ENCODE peak calls at places on chromosomes 6 and 20, in seven cellular contexts. V is cardiac muscle cell; Y is breast epithelium; T is AG04450; M is lower lobe of right lung; P is GM23338; Q is CD8-positive, alpha-beta T cell. K is an unnamed sample.

GRCh38 chr20:12237772-12238171 is 320.1 kb downstream of the BTBD3 start:
- DNase-seq in Y (no peak), P (no peak), T (no peak), V (no peak), Q (no peak), M (no peak), K (no peak)

GRCh38 chr20:3732327-3733118 is at the start of gene HSPA12B:
- DNase-seq in P (peak; percentile 79), Q (no peak), T (no peak), Y (no peak), M (no peak), V (peak; percentile 35), K (no peak)

GRCh38 chr6:54419885-54420284 is 111.6 kb downstream of the TINAG start:
- DNase-seq in M (no peak), V (no peak), P (no peak), Q (no peak), Y (no peak), T (peak; percentile 79), K (no peak)

GRCh38 chr20:50632236-50632635 is 59.1 kb downstream of the RIPOR3 start:
- DNase-seq in V (no peak), P (no peak), Q (no peak), T (no peak), M (no peak), Y (no peak), K (no peak)

GRCh38 chr20:35698298-35699126 is 640 bp downstream of the NFS1 start:
- DNase-seq in M (no peak), V (peak; percentile 29), Y (no peak), P (peak; percentile 44), T (no peak), Q (no peak), K (no peak)

GRCh38 chr6:75431379-75431778 is 62.2 kb downstream of the FILIP1 start:
- DNase-seq in P (no peak), Y (no peak), M (no peak), Q (no peak), T (no peak), V (peak; percentile 56), K (no peak)

GRCh38 chr6:35599761-35600658 is 87.3 kb upstream of the TULP1 start:
- DNase-seq in V (no peak), Q (no peak), P (no peak), Y (no peak), M (no peak), T (no peak), K (no peak)

GRCh38 chr6:52253494-52253893 is 9.2 kb upstream of the IL17F start:
- DNase-seq in P (no peak), T (no peak), M (no peak), Q (no peak), Y (no peak), V (no peak), K (no peak)

GRCh38 chr6:112253505-112253841 is 894 bp downstream of the LAMA4 start:
- DNase-seq in Q (no peak), T (no peak), M (no peak), P (no peak), V (peak; percentile 17), Y (no peak), K (no peak)

GRCh38 chr20:35339007-35339406 is 46.8 kb upstream of the FAM83C start:
- DNase-seq in M (no peak), V (no peak), P (no peak), T (peak; percentile 93), Y (no peak), Q (no peak), K (no peak)

GRCh38 chr6:68639826-68640505 is 4.9 kb downstream of the ADGRB3 start:
- DNase-seq in Y (no peak), T (no peak), P (peak; percentile 26), Q (no peak), M (no peak), V (no peak), K (no peak)

GRCh38 chr6:87139236-87139635 is 16.1 kb upstream of the ZNF292 start:
- DNase-seq in V (peak; percentile 17), M (no peak), Y (no peak), Q (no peak), P (peak; percentile 83), T (no peak), K (no peak)

GRCh38 chr20:58981564-58982364 is 708 bp downstream of the NELFCD start:
- DNase-seq in Y (no peak), P (peak; percentile 51), M (no peak), V (no peak), Q (no peak), T (no peak), K (no peak)

GRCh38 chr6:121442591-121442990 is 7.1 kb downstream of the GJA1 start:
- DNase-seq in T (no peak), M (no peak), P (peak; percentile 30), Q (no peak), Y (no peak), V (no peak), K (no peak)

GRCh38 chr6:167948716-167949115 is 48.8 kb upstream of the KIF25 start:
- DNase-seq in Q (no peak), P (no peak), M (no peak), T (no peak), Y (no peak), V (no peak), K (no peak)

GRCh38 chr20:2059411-2059810 is 42.2 kb upstream of the STK35 start:
- DNase-seq in V (no peak), M (no peak), T (no peak), P (no peak), Y (no peak), Q (no peak), K (no peak)

GRCh38 chr20:2751868-2752630 is 48.4 kb downstream of the CPXM1 start:
- DNase-seq in V (peak; percentile 28), P (no peak), T (no peak), Q (peak; percentile 34), M (peak; percentile 55), Y (no peak), K (peak; percentile 45)

GRCh38 chr6:155260686-155261085 is 3.1 kb upstream of the CLDN20 start:
- DNase-seq in V (no peak), T (no peak), Y (no peak), P (no peak), M (no peak), Q (no peak), K (no peak)

GRCh38 chr6:1516742-1517520 is 92.8 kb upstream of the FOXC1 start:
- DNase-seq in P (no peak), V (no peak), Y (no peak), M (no peak), T (no peak), Q (no peak), K (no peak)

GRCh38 chr6:89282749-89283148 is 32.4 kb downstream of the GABRR2 start:
- DNase-seq in M (no peak), V (no peak), Q (no peak), P (no peak), Y (no peak), T (no peak), K (no peak)

GRCh38 chr20:3082306-3082951 is 2.1 kb downstream of the AVP start:
- DNase-seq in Y (no peak), T (no peak), V (peak; percentile 53), M (no peak), P (peak; percentile 40), Q (no peak), K (no peak)

GRCh38 chr20:32709528-32710121 is 33.6 kb downstream of the COMMD7 start:
- DNase-seq in V (peak; percentile 53), T (no peak), P (no peak), Q (no peak), Y (no peak), M (no peak), K (no peak)

GRCh38 chr6:21587925-21588811 is 5.4 kb upstream of the SOX4 start:
- DNase-seq in P (peak; percentile 57), M (peak; percentile 72), Q (no peak), V (peak; percentile 68), T (no peak), Y (peak; percentile 64), K (peak; percentile 10)

GRCh38 chr20:37521091-37521771 is at the start of gene NNAT:
- DNase-seq in P (no peak), Y (no peak), V (no peak), T (no peak), M (no peak), Q (no peak), K (no peak)

GRCh38 chr20:37520417-37520751 is 666 bp upstream of the NNAT start:
- DNase-seq in P (no peak), Q (no peak), T (no peak), V (no peak), Y (no peak), M (no peak), K (no peak)

GRCh38 chr20:37523012-37523391 is 2.0 kb downstream of the NNAT start:
- DNase-seq in Q (no peak), M (no peak), T (no peak), P (peak; percentile 37), Y (no peak), V (no peak), K (no peak)

GRCh38 chr20:37524221-37524700 is 3.2 kb downstream of the NNAT start:
- DNase-seq in V (no peak), Y (no peak), M (no peak), Q (no peak), P (no peak), T (no peak), K (no peak)

DNA sequence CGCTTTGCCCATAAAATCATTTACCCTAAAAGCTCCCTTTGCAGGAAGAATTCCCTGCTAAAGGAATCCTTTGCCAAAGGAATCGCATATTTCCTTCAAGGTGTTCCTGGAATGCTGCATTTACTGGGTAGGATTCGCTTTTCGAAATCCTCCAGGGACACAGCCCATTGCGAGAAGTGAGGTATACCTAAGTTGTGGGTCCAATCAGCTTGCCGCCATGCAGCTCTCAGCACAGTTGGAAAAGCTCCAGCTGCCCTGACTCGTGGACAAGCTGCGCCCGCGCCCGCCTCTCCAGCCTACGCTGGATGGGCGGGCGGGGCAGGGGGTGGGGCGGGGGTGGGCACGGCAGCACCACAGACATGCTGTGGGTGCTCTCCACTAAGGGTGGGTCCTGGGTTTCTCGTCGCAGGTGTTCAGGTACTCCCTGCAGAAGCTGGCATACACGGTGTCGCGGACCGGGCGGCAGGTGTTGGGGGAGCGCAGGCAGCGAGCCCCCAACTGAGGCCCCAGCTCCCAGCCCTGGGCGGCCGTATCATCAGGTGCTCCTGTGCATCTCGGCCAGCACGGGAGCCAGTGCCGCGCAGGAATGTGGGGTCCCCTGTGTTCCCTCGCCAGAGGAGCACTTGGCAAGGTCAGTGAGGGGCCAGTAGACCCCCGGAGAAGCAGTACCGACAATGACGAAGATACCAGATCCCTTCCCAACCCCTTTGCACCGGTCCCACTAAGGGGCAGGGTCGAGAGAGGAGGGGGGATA is 1.4 kb downstream of the NNAT start:
- DNase-seq in T (no peak), Y (no peak), V (peak; percentile 56), Q (no peak), P (peak; percentile 95), M (peak; percentile 82), K (no peak)
- H3K27ac ChIP-seq in T (no peak overlapping the region), Y (peak overlapping the region; percentile 25), V (no peak overlapping the region), Q (no peak overlapping the region), P (peak overlapping the region; percentile 75), M (no peak overlapping the region), K (no peak overlapping the region)

GRCh38 chr6:34143884-34144580 is 1.9 kb downstream of the GRM4 start:
- DNase-seq in P (peak; percentile 95), Y (no peak), V (peak; percentile 81), M (no peak), Q (no peak), T (no peak), K (peak; percentile 58)
- TF ChIP-seq CTCF in P (peak; percentile 46), Y (no peak), V (no peak), M (no peak), Q (peak; percentile 34), T (peak; percentile 10), K (no peak)

GRCh38 chr6:105601541-105602174 is 198.8 kb upstream of the PREP start:
- DNase-seq in P (no peak), T (peak; percentile 97), V (no peak), Y (peak; percentile 52), Q (no peak), M (peak; percentile 60), K (no peak)
- H3K27ac ChIP-seq in P (no peak overlapping the region), T (peak overlapping the region; percentile 91), V (no peak overlapping the region), Y (peak overlapping the region; percentile 59), Q (no peak overlapping the region), M (peak overlapping the region; percentile 66), K (no peak overlapping the region)

GRCh38 chr6:138129190-138129589 is 22.0 kb upstream of the PERP start:
- DNase-seq in Y (no peak), V (no peak), Q (no peak), T (no peak), M (no peak), P (peak; percentile 44), K (no peak)
- TF ChIP-seq CTCF in Y (no peak), V (no peak), Q (no peak), T (no peak), M (no peak), P (peak; percentile 20), K (no peak)